ENCODE peak calls at places on chromosomes 13 and 19, in ten cellular contexts. M, R, G, V, F, D, E, T, Y and S are unnamed samples.

GRCh38 chr13:39516140-39516539 is 86.9 kb downstream of the LHFPL6 start:
- DNase-seq in M (no peak), R (no peak), G (no peak), V (no peak), F (no peak), D (no peak), E (no peak), T (no peak), Y (peak; percentile 30), S (no peak)

GRCh38 chr19:46426506-46427162 is 2.1 kb downstream of the PNMA8C start:
- DNase-seq in M (no peak), R (peak; percentile 73), G (peak; percentile 16), V (peak; percentile 75), F (peak; percentile 90), D (peak; percentile 93), E (no peak), T (no peak), Y (peak; percentile 87), S (peak; percentile 2)

GRCh38 chr13:73179906-73180305 is 121.1 kb downstream of the KLF5 start:
- DNase-seq in M (no peak), R (no peak), G (no peak), V (no peak), F (no peak), D (no peak), E (no peak), T (no peak), Y (no peak), S (no peak)

GRCh38 chr13:28324181-28324789 is 170.6 kb downstream of the FLT1 start:
- DNase-seq in M (no peak), R (no peak), G (peak; percentile 14), V (no peak), F (no peak), D (peak; percentile 69), E (peak; percentile 59), T (peak; percentile 60), Y (peak; percentile 57), S (peak; percentile 18)

GRCh38 chr13:50670847-50671542 is 172.5 kb downstream of the DLEU7 start:
- DNase-seq in M (no peak), R (no peak), G (no peak), V (no peak), F (no peak), D (no peak), E (no peak), T (no peak), Y (no peak), S (no peak)

GRCh38 chr13:83333614-83334388 is 548.5 kb downstream of the SLITRK1 start:
- DNase-seq in M (no peak), R (no peak), G (no peak), V (no peak), F (no peak), D (no peak), E (no peak), T (no peak), Y (no peak), S (no peak)

GRCh38 chr19:55777528-55777927 is 8.6 kb downstream of the RFPL4AL1 start:
- DNase-seq in M (no peak), R (no peak), G (no peak), V (no peak), F (no peak), D (no peak), E (no peak), T (peak; percentile 2), Y (no peak), S (no peak)

GRCh38 chr19:39160523-39160861 is 34.9 kb downstream of the PAK4 start:
- DNase-seq in M (no peak), R (peak; percentile 46), G (no peak), V (peak; percentile 39), F (no peak), D (peak; percentile 91), E (no peak), T (no peak), Y (no peak), S (no peak)

GRCh38 chr19:38952395-38953165 is 21.8 kb downstream of the MRPS12 start:
- DNase-seq in M (no peak), R (no peak), G (no peak), V (no peak), F (peak; percentile 29), D (no peak), E (no peak), T (no peak), Y (no peak), S (peak; percentile 68)

GRCh38 chr13:27969073-27969865 is at the start of gene CDX2:
- DNase-seq in M (no peak), R (no peak), G (no peak), V (no peak), F (no peak), D (no peak), E (no peak), T (peak; percentile 55), Y (no peak), S (no peak)

GRCh38 chr19:46065486-46065885 is 24.7 kb upstream of the IGFL4 start:
- DNase-seq in M (peak; percentile 57), R (no peak), G (no peak), V (no peak), F (no peak), D (no peak), E (no peak), T (no peak), Y (no peak), S (no peak)

GRCh38 chr19:35228177-35228930 is at the start of gene FAM187B:
- DNase-seq in M (no peak), R (no peak), G (no peak), V (no peak), F (no peak), D (peak; percentile 22), E (no peak), T (no peak), Y (no peak), S (no peak)

GRCh38 chr19:16327911-16328823 is 3.5 kb downstream of the KLF2 start:
- DNase-seq in M (no peak), R (peak; percentile 86), G (peak; percentile 53), V (peak; percentile 56), F (peak; percentile 86), D (peak; percentile 86), E (peak; percentile 76), T (no peak), Y (no peak), S (peak; percentile 46)
- H3K4me3 ChIP-seq in M (no peak overlapping the region), R (peak overlapping the region; percentile 80), G (peak overlapping the region; percentile 86), V (peak overlapping the region; percentile 68), F (peak overlapping the region; percentile 68), D (peak overlapping the region; percentile 68), E (peak overlapping the region; percentile 88), T (no peak overlapping the region), Y (peak overlapping the region; percentile 42), S (peak overlapping the region; percentile 98)

GRCh38 chr13:111253334-111253872 is 67.0 kb upstream of the TEX29 start:
- DNase-seq in M (no peak), R (no peak), G (no peak), V (no peak), F (no peak), D (no peak), E (no peak), T (no peak), Y (no peak), S (no peak)
- H3K4me3 ChIP-seq in M (no peak overlapping the region), R (no peak overlapping the region), G (no peak overlapping the region), V (no peak overlapping the region), F (no peak overlapping the region), D (no peak overlapping the region), E (no peak overlapping the region), T (no peak overlapping the region), Y (no peak overlapping the region), S (no peak overlapping the region)

DNA sequence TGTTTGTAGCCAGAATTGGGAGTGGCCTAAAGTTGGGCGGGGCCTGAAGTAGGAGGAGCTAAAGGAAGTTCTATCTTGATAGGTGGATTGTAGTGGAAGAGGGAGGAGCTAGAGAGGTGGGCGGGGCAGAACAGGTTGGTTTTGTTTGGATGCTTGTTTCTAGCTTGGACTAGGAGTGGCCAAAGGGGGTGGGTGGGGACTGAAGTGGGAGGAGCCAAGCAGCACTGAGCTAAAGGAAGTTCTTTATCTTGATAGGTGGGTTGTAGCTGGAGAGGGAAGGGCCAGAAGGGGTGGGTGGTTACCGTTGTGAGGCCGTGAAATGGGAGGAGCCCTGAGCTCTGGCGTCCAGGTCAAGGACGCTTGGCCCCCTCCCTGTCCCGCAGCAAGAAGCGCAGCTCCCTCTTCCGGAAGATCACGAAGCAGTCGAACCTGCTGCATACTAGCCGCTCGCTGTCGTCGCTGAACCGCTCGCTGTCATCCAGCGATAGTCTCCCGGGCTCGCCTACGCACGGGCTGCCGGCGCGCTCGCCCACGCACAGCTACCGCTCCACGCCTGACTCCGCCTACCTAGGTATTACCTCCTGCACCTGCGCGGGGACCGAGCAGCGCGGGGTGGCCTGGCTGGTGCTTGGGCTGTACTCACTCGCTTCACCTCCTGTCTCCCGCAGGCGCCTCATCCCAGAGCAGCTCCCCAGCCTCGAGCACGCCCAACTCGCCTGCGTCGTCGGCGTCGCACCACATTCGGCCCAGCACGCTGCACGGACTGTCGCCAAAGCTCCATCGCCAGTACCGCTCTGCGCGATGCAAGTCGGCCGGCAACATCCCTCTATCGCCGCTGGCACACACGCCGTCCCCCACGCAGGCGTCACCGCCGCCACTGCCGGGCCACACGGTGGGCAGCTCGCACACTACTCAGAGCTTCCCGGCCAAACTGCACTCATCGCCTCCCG is 8.0 kb downstream of the DNASE2 start:
- DNase-seq in M (peak; percentile 22), R (peak; percentile 51), G (no peak), V (no peak), F (no peak), D (peak; percentile 82), E (peak; percentile 44), T (no peak), Y (no peak), S (peak; percentile 64)
- H3K4me3 ChIP-seq in M (peak overlapping the region; percentile 33), R (peak overlapping the region; percentile 45), G (no peak overlapping the region), V (peak overlapping the region; percentile 41), F (peak overlapping the region; percentile 3), D (no peak overlapping the region), E (peak overlapping the region; percentile 12), T (no peak overlapping the region), Y (no peak overlapping the region), S (no peak overlapping the region)

GRCh38 chr13:99299545-99300341 is 7.5 kb downstream of the GPR183 start:
- DNase-seq in M (no peak), R (no peak), G (no peak), V (no peak), F (no peak), D (no peak), E (no peak), T (no peak), Y (no peak), S (no peak)

GRCh38 chr13:99295488-99296252 is 11.5 kb downstream of the GPR183 start:
- DNase-seq in M (no peak), R (no peak), G (no peak), V (no peak), F (no peak), D (no peak), E (no peak), T (no peak), Y (no peak), S (no peak)

GRCh38 chr13:99297330-99297729 is 9.9 kb downstream of the GPR183 start:
- DNase-seq in M (no peak), R (no peak), G (no peak), V (no peak), F (no peak), D (no peak), E (no peak), T (no peak), Y (no peak), S (no peak)

GRCh38 chr13:99296270-99296865 is 10.8 kb downstream of the GPR183 start:
- DNase-seq in M (no peak), R (no peak), G (no peak), V (no peak), F (no peak), D (no peak), E (no peak), T (no peak), Y (no peak), S (peak; percentile 73)

DNA sequence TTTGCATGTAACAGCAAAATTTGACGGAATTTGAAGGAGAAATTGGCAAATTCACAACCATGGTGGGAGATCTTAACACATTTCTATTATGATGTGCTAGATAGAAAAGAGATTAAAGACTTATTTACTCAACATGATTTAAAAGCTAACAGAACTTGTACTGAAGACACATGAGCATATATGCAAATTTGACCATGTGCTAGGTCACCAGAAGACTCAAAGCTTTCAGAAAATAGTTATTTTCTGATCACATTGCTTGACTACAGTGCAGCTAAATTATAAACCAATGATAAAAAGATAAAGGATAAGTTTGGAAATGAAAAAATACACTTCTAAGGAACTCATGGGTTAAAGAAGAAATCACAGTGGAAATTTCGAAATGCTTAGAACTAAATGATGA is 9.1 kb downstream of the GPR183 start:
- DNase-seq in M (no peak), R (no peak), G (no peak), V (no peak), F (no peak), D (no peak), E (no peak), T (no peak), Y (no peak), S (no peak)
- H3K4me3 ChIP-seq in M (no peak overlapping the region), R (no peak overlapping the region), G (peak overlapping the region; percentile 28), V (no peak overlapping the region), F (no peak overlapping the region), D (no peak overlapping the region), E (no peak overlapping the region), T (no peak overlapping the region), Y (no peak overlapping the region), S (peak overlapping the region; percentile 96)